ENCODE peak calls at places on chromosome X, in eight cellular contexts. D is kidney; P is endodermal cell; Q is stimulated activated effector memory CD8-positive, alpha-beta T cell treated with anti-CD3 and anti-CD28 coated beads, Interleukin-12 subunit alpha, Interleukin-12 subunit beta, amount 100 ng/mL, for 72 hours; L is hepatocyte; Y is NCI-H1092; H is HFF-Myc; F is D721Med. M is an unnamed sample.

GRCh38 chrX:68903111-68903510 is 74.3 kb downstream of the EFNB1 start:
- DNase-seq in Q (no peak), D (no peak), L (no peak), H (no peak), F (no peak), P (no peak), Y (no peak), M (no peak)

GRCh38 chrX:13545731-13546130 is 23.7 kb upstream of the EGFL6 start:
- DNase-seq in P (no peak), L (no peak), F (no peak), Y (no peak), H (no peak), D (no peak), Q (no peak), M (no peak)

GRCh38 chrX:21934414-21934813 is 6.1 kb upstream of the SMS start:
- DNase-seq in H (no peak), Q (no peak), F (no peak), P (peak; percentile 17), Y (no peak), D (no peak), L (no peak), M (no peak)

GRCh38 chrX:133776072-133776471 is 209.3 kb downstream of the GPC3 start:
- DNase-seq in Y (peak; percentile 2), L (no peak), F (no peak), H (no peak), P (peak; percentile 84), D (no peak), Q (peak; percentile 47), M (no peak)

GRCh38 chrX:53379747-53380146 is 42.7 kb downstream of the SMC1A start:
- DNase-seq in F (no peak), H (no peak), P (no peak), L (no peak), Y (no peak), D (no peak), Q (no peak), M (no peak)

GRCh38 chrX:9515973-9516538 is 51.2 kb downstream of the TBL1X start:
- DNase-seq in L (no peak), P (no peak), Y (no peak), F (no peak), Q (no peak), D (no peak), H (no peak), M (no peak)

GRCh38 chrX:30313322-30313721 is 4.1 kb upstream of the NR0B1 start:
- DNase-seq in P (no peak), H (no peak), D (no peak), Q (no peak), F (no peak), Y (peak; percentile 9), L (peak; percentile 25), M (no peak)

GRCh38 chrX:154805696-154806091 is 409 bp upstream of the MPP1 start:
- DNase-seq in F (no peak), D (no peak), Y (no peak), H (no peak), L (no peak), Q (no peak), P (no peak), M (no peak)

GRCh38 chrX:110008001-110008635 is 5.2 kb downstream of the TMEM164 start:
- DNase-seq in L (no peak), P (no peak), Y (no peak), Q (no peak), H (no peak), F (no peak), D (no peak), M (no peak)

GRCh38 chrX:111376897-111377601 is 34.9 kb downstream of the DCX start:
- DNase-seq in Q (no peak), H (no peak), L (peak; percentile 21), F (no peak), P (peak; percentile 65), D (no peak), Y (peak; percentile 81), M (no peak)

GRCh38 chrX:135951291-135951690 is 22.5 kb downstream of the MMGT1 start:
- DNase-seq in H (no peak), L (no peak), P (peak; percentile 42), F (no peak), Y (no peak), D (no peak), Q (no peak), M (no peak)

GRCh38 chrX:154000051-154000450 is 19.7 kb downstream of the IRAK1 start:
- DNase-seq in F (no peak), Q (no peak), D (no peak), Y (no peak), P (no peak), L (no peak), H (no peak), M (no peak)

GRCh38 chrX:30735839-30736238 is 82.6 kb downstream of the GK start:
- DNase-seq in H (peak; percentile 40), F (peak; percentile 23), Q (peak; percentile 80), P (peak; percentile 90), Y (peak; percentile 35), D (no peak), L (peak; percentile 63), M (peak; percentile 55)

GRCh38 chrX:103439161-103439560 is 62.8 kb downstream of the BEX3 start:
- DNase-seq in F (no peak), L (no peak), H (no peak), P (peak; percentile 81), Y (no peak), Q (no peak), D (no peak), M (no peak)

GRCh38 chrX:47831788-47832187 is 4.9 kb upstream of the ZNF81 start:
- DNase-seq in F (peak; percentile 41), H (no peak), L (peak; percentile 47), Y (peak; percentile 24), P (peak; percentile 82), Q (peak; percentile 57), D (no peak), M (peak; percentile 45)

GRCh38 chrX:78321809-78322208 is 5.6 kb downstream of the CYSLTR1 start:
- DNase-seq in P (no peak), F (no peak), Q (no peak), H (no peak), L (no peak), D (no peak), Y (peak; percentile 11), M (peak; percentile 44)

GRCh38 chrX:2452799-2453198 is 48.0 kb downstream of the DHRSX start:
- DNase-seq in Q (no peak), D (no peak), Y (no peak), P (no peak), H (no peak), L (no peak), F (no peak), M (no peak)

GRCh38 chrX:101383679-101384078 is 2.3 kb downstream of the BTK start:
- DNase-seq in H (no peak), F (no peak), Y (no peak), Q (no peak), P (no peak), L (no peak), D (no peak), M (peak; percentile 7)

GRCh38 chrX:103254171-103254824 is 657 bp downstream of the TCEAL8 start:
- DNase-seq in P (peak; percentile 98), F (no peak), Q (peak; percentile 57), L (peak; percentile 73), H (peak; percentile 2), Y (peak; percentile 46), D (peak; percentile 84), M (no peak)

GRCh38 chrX:154485150-154486051 is 1.0 kb downstream of the UBL4A start:
- DNase-seq in Y (no peak), H (no peak), L (no peak), D (peak; percentile 78), Q (no peak), F (no peak), P (peak; percentile 54), M (no peak)

GRCh38 chrX:18961686-18962085 is 22.2 kb downstream of the PHKA2 start:
- DNase-seq in P (no peak), Q (no peak), L (no peak), H (no peak), D (no peak), Y (no peak), F (no peak), M (no peak)

GRCh38 chrX:5876984-5877655 is 351.5 kb downstream of the NLGN4X start:
- DNase-seq in Q (no peak), H (no peak), F (no peak), D (no peak), Y (no peak), L (peak; percentile 68), P (peak; percentile 70), M (no peak)

GRCh38 chrX:34656842-34657780 is at the start of gene TMEM47:
- DNase-seq in Q (no peak), Y (peak; percentile 27), D (peak; percentile 93), F (peak; percentile 13), H (no peak), L (peak; percentile 93), P (peak; percentile 97), M (no peak)

GRCh38 chrX:49754238-49754857 is 58.6 kb upstream of the PAGE1 start:
- DNase-seq in H (peak; percentile 0), D (no peak), F (no peak), P (peak; percentile 77), Q (peak; percentile 48), L (peak; percentile 71), Y (peak; percentile 13), M (no peak)

GRCh38 chrX:107709266-107709795 is 66.3 kb downstream of the TSC22D3 start:
- DNase-seq in Y (no peak), H (no peak), L (no peak), P (peak; percentile 20), F (no peak), Q (no peak), D (no peak), M (no peak)

GRCh38 chrX:68261060-68261672 is 172.1 kb downstream of the OPHN1 start:
- DNase-seq in L (no peak), F (no peak), Y (no peak), D (no peak), P (no peak), Q (no peak), H (no peak), M (no peak)

GRCh38 chrX:56222473-56223000 is 9.6 kb upstream of the KLF8 start:
- DNase-seq in H (no peak), L (no peak), Y (no peak), Q (no peak), D (peak; percentile 66), P (no peak), F (no peak), M (no peak)

GRCh38 chrX:54042609-54043010 is 1.7 kb downstream of the PHF8 start:
- DNase-seq in F (no peak), P (peak; percentile 79), Q (peak; percentile 54), L (peak; percentile 77), H (no peak), Y (peak; percentile 20), D (peak; percentile 77), M (peak; percentile 12)